ENCODE peak calls at places on chromosomes 7 and 10, in four cellular contexts. U, S, M and X are unnamed samples.
A peak's percentile ranks its signal among the peaks of the same experiment; 100 is the strongest.

GRCh38 chr10:129883637-129884389 is 80.3 kb downstream of the EBF3 start:
- DNase-seq in S (no peak), M (no peak), U (peak; percentile 53), X (no peak)

GRCh38 chr7:1466524-1467271 is 7.4 kb upstream of the MICALL2 start:
- DNase-seq in S (no peak), U (no peak), M (peak; percentile 63), X (no peak)

GRCh38 chr10:79381804-79382221 is 34.5 kb downstream of the PPIF start:
- DNase-seq in M (no peak), S (no peak), U (no peak), X (no peak)

GRCh38 chr7:146249272-146249671 is 132.7 kb downstream of the CNTNAP2 start:
- DNase-seq in S (no peak), M (no peak), U (no peak), X (no peak)

GRCh38 chr10:67976292-67977245 is 92.1 kb downstream of the SIRT1 start:
- DNase-seq in M (no peak), U (no peak), S (no peak), X (no peak)

GRCh38 chr10:110758898-110759297 is 112.8 kb upstream of the PDCD4 start:
- DNase-seq in S (no peak), U (no peak), M (no peak), X (no peak)

GRCh38 chr10:83448013-83448412 is 691.3 kb upstream of the GHITM start:
- DNase-seq in U (no peak), S (no peak), M (no peak), X (no peak)

GRCh38 chr7:48441848-48442492 is 270.7 kb downstream of the ABCA13 start:
- DNase-seq in U (no peak), S (no peak), M (no peak), X (no peak)

GRCh38 chr10:24951201-24952145 is 933 bp downstream of the PRTFDC1 start:
- DNase-seq in S (no peak), M (peak; percentile 25), U (no peak), X (no peak)

GRCh38 chr7:154409703-154410311 is 357.6 kb downstream of the DPP6 start:
- DNase-seq in M (peak; percentile 44), U (no peak), S (no peak), X (peak; percentile 10)

GRCh38 chr7:27784399-27785053 is 44.6 kb downstream of the TAX1BP1 start:
- DNase-seq in M (peak; percentile 49), U (peak; percentile 29), S (no peak), X (no peak)

GRCh38 chr7:22443370-22444180 is 56.4 kb downstream of the STEAP1B start:
- DNase-seq in S (no peak), U (no peak), M (no peak), X (no peak)

GRCh38 chr10:93225938-93226337 is 152.2 kb downstream of the CYP26A1 start:
- DNase-seq in S (no peak), U (no peak), M (no peak), X (no peak)

GRCh38 chr7:74343281-74344127 is 54.3 kb downstream of the CLIP2 start:
- DNase-seq in U (no peak), S (no peak), M (peak; percentile 42), X (no peak)

GRCh38 chr10:44569193-44570091 is 184.5 kb upstream of the CXCL12 start:
- DNase-seq in M (no peak), U (no peak), S (no peak), X (no peak)

GRCh38 chr10:31749293-31749692 is 179.3 kb downstream of the ARHGAP12 start:
- DNase-seq in U (no peak), M (no peak), S (no peak), X (no peak)

GRCh38 chr10:42952358-42952757 is 124.5 kb upstream of the RET start:
- DNase-seq in M (no peak), S (no peak), U (no peak), X (no peak)

GRCh38 chr10:68781613-68782574 is 45.4 kb upstream of the STOX1 start:
- DNase-seq in S (no peak), U (no peak), M (no peak), X (no peak)

GRCh38 chr10:17228081-17229015 is at the start of gene VIM:
- DNase-seq in U (peak; percentile 62), M (peak; percentile 83), S (peak; percentile 69), X (no peak)

GRCh38 chr7:34550996-34551395 is 107.0 kb upstream of the NPSR1 start:
- DNase-seq in S (no peak), U (no peak), M (no peak), X (no peak)

GRCh38 chr7:119377-120163 is 72.8 kb upstream of the FAM20C start:
- DNase-seq in S (no peak), M (no peak), U (peak; percentile 64), X (no peak)

GRCh38 chr10:91188889-91189288 is 31.6 kb upstream of the PCGF5 start:
- DNase-seq in U (no peak), S (no peak), M (no peak), X (no peak)

GRCh38 chr10:122116331-122116730 is 127.4 kb downstream of the TACC2 start:
- DNase-seq in S (no peak), U (no peak), M (no peak), X (no peak)

GRCh38 chr7:35036361-35037171 is 719 bp downstream of the DPY19L1 start:
- DNase-seq in M (peak; percentile 38), S (no peak), U (peak; percentile 15), X (peak; percentile 14)

GRCh38 chr10:78071857-78072179 is 38.2 kb downstream of the RPS24 start:
- DNase-seq in U (no peak), M (no peak), S (no peak), X (no peak)

GRCh38 chr7:19773361-19773760 is at the start of gene TMEM196:
- DNase-seq in S (no peak), U (no peak), M (no peak), X (no peak)

GRCh38 chr7:11552676-11553075 is 279.3 kb downstream of the THSD7A start:
- DNase-seq in M (no peak), U (no peak), S (no peak), X (no peak)

GRCh38 chr7:55420535-55420934 is 55.4 kb downstream of the LANCL2 start:
- DNase-seq in S (no peak), U (no peak), M (no peak), X (no peak)
- TF ChIP-seq SPI1 in S (no peak), U (no peak), M (no peak), X (no peak)

GRCh38 chr10:52895066-52895465 is 122.5 kb upstream of the MBL2 start:
- DNase-seq in M (no peak), S (no peak), U (no peak), X (no peak)

GRCh38 chr10:52889611-52890010 is 117.0 kb upstream of the MBL2 start:
- DNase-seq in M (no peak), U (no peak), S (no peak), X (no peak)

GRCh38 chr10:52890281-52890680 is 117.7 kb upstream of the MBL2 start:
- DNase-seq in S (no peak), U (no peak), M (no peak), X (no peak)
- TF ChIP-seq SPI1 in S (no peak), U (no peak), M (no peak), X (no peak)

GRCh38 chr10:4081691-4082111 is 296.7 kb upstream of the KLF6 start:
- DNase-seq in U (no peak), M (no peak), S (no peak), X (no peak)

GRCh38 chr10:4079796-4080195 is 294.8 kb upstream of the KLF6 start:
- DNase-seq in S (no peak), M (no peak), U (no peak), X (no peak)

GRCh38 chr10:4082851-4083250 is 297.8 kb upstream of the KLF6 start:
- DNase-seq in S (no peak), M (no peak), U (no peak), X (no peak)

GRCh38 chr10:4077804-4078203 is 292.8 kb upstream of the KLF6 start:
- DNase-seq in M (no peak), S (no peak), U (no peak), X (no peak)

DNA sequence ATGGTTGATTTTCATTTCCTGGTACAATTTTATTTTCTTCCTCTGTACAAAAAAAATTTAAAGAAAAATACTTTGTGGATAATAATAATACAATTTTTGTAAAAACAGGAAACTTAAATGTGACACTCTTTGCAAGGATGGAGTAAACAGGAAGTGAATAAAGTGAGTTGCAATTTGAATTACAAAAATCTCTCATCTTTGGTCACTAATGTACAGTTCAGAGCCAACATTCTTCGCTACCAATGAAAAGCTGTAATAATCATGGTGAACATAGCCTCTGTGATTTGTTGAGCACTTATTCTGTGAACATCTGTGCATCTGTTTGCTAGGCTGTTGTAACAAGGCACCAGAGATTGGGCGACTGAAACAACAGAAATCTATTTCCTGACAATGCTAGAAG is 295.2 kb upstream of the KLF6 start:
- DNase-seq in M (no peak), U (no peak), S (no peak), X (no peak)
- TF ChIP-seq SPI1 in M (no peak), U (no peak), S (no peak), X (no peak)

GRCh38 chr10:8055420-8056349 is 1.2 kb downstream of the GATA3 start:
- DNase-seq in S (no peak), U (no peak), M (no peak), X (no peak)
- TF ChIP-seq SPI1 in S (no peak), U (no peak), M (no peak), X (no peak)

DNA sequence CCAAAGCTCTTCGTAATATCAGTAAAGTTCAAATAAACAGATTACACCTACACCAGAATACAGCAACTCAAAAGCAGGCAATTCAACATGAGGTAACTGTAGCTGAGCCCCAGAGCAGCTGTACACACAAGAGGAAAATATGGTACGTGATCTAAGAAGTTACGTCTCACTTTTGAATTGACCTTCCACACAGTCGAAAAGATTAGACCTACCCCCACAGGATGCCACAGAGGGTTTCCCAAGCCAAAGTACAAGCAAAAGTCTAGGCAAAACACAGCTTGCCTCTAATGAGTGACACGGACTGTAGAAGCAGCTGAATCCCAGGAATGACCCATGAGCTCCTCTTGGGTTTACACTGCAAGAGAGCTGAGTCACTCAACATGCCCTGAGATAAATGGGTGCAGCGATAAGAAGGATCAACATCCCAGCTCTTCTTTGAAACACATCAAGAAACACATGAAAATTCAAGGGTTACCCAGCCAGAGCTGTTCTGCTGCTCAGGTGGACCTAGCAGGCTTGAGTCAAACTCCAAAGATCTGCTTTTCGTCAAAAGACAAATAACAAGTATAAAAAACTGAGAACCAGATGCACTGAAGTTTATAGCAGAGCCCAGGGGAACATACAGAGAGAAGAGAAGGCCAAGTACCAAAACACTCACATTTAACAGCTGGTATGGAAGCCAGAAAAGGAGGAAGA is 9.7 kb downstream of the CREB3L2 start:
- DNase-seq in S (no peak), U (no peak), M (peak; percentile 74), X (no peak)
- TF ChIP-seq SPI1 in S (no peak), U (no peak), M (no peak), X (no peak)

DNA sequence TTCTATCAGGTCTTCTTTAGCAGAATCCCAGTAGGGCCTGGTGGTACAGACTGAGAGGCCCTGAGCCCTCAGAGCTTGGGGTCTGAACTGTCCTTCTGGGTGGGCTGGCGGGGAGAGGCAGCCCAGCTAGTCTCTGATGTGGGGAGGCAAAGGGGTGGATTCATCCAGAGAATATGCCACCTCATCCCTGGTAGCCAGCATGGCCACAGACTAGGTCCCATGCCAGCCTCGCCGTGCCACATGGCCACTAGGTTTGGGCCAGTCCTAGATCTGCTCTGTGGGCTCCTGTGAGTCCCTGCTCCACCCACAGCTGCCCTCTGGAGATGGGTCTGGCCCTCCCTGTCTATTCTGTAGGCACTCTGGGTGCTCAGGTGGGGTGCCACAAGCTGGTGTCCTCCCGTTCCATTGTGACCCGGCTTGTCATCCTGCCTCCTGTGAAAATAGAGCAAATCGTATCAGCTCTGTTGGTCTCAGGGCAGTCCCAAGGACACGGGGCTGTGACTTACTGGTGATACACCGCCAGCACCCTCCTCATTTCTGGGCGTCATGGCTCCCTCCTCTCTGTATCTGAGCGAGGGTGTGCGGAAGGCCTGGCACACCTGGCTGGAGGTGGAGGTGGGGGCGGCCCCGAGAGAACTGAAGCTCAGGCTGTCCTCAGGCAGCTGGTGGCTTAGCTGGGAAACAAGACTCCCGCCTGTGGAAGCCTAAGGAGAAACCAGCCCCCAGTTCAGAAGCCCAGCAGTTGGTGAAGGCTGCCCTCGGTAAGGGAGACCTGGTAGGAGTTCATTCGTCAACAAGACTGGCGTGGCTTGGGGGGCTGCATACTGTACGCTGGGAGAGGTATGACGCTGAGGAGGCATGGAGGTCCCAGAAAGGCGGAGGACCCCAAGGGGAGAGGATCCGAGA is 33.3 kb downstream of the UNC5B start:
- DNase-seq in M (no peak), S (no peak), U (no peak), X (no peak)
- TF ChIP-seq SPI1 in M (no peak), S (no peak), U (no peak), X (no peak)